ENCODE peak calls at places on chromosomes 13 and 19, in four cellular contexts. U is mesendoderm, Q is lower leg skin, W is lower lobe of right lung. P is an unnamed sample.

GRCh38 chr19:4669723-4670480 is at the start of gene MYDGF:
- DNase-seq in U (peak; percentile 93), Q (peak; percentile 84), W (peak; percentile 97), P (peak; percentile 45)

GRCh38 chr19:16301999-16302694 is 22.5 kb upstream of the KLF2 start:
- DNase-seq in U (no peak), Q (no peak), W (no peak), P (no peak)

GRCh38 chr19:3057275-3057714 is 5.0 kb downstream of the TLE5 start:
- DNase-seq in U (peak; percentile 51), Q (peak; percentile 68), W (peak; percentile 85), P (peak; percentile 73)

GRCh38 chr13:47962237-47962636 is 38.8 kb downstream of the SUCLA2 start:
- DNase-seq in U (no peak), Q (no peak), W (no peak), P (no peak)

GRCh38 chr13:77422724-77423123 is 95.8 kb upstream of the MYCBP2 start:
- DNase-seq in U (no peak), Q (no peak), W (no peak), P (no peak)

GRCh38 chr13:107960301-107960700 is 255.0 kb downstream of the LIG4 start:
- DNase-seq in U (peak; percentile 51), Q (no peak), W (no peak), P (no peak)

GRCh38 chr19:6267552-6268381 is 12.0 kb downstream of the MLLT1 start:
- DNase-seq in U (no peak), Q (no peak), W (no peak), P (no peak)

GRCh38 chr13:25335856-25336255 is 34.4 kb downstream of the NUP58 start:
- DNase-seq in U (no peak), Q (no peak), W (no peak), P (no peak)

GRCh38 chr13:101875717-101876393 is 423.4 kb downstream of the ITGBL1 start:
- DNase-seq in U (peak; percentile 36), Q (no peak), W (no peak), P (no peak)

GRCh38 chr13:39297664-39298171 is 259.5 kb downstream of the NHLRC3 start:
- DNase-seq in U (no peak), Q (no peak), W (no peak), P (no peak)

GRCh38 chr13:69856331-69856730 is 251.3 kb upstream of the ATXN8OS start:
- DNase-seq in U (peak; percentile 86), Q (no peak), W (no peak), P (no peak)

GRCh38 chr19:13884726-13885591 is 8.0 kb downstream of the NANOS3 start:
- DNase-seq in U (no peak), Q (no peak), W (no peak), P (no peak)

GRCh38 chr19:34480971-34481821 is at the start of gene WTIP:
- DNase-seq in U (peak; percentile 95), Q (no peak), W (peak; percentile 78), P (no peak)

GRCh38 chr13:40564342-40564997 is 102.0 kb downstream of the FOXO1 start:
- DNase-seq in U (no peak), Q (no peak), W (no peak), P (no peak)

GRCh38 chr13:84686973-84687372 is 804.7 kb upstream of the SLITRK1 start:
- DNase-seq in U (no peak), Q (no peak), W (no peak), P (no peak)

GRCh38 chr19:29873801-29874575 is 62.2 kb downstream of the CCNE1 start:
- DNase-seq in U (no peak), Q (no peak), W (no peak), P (no peak)

DNA sequence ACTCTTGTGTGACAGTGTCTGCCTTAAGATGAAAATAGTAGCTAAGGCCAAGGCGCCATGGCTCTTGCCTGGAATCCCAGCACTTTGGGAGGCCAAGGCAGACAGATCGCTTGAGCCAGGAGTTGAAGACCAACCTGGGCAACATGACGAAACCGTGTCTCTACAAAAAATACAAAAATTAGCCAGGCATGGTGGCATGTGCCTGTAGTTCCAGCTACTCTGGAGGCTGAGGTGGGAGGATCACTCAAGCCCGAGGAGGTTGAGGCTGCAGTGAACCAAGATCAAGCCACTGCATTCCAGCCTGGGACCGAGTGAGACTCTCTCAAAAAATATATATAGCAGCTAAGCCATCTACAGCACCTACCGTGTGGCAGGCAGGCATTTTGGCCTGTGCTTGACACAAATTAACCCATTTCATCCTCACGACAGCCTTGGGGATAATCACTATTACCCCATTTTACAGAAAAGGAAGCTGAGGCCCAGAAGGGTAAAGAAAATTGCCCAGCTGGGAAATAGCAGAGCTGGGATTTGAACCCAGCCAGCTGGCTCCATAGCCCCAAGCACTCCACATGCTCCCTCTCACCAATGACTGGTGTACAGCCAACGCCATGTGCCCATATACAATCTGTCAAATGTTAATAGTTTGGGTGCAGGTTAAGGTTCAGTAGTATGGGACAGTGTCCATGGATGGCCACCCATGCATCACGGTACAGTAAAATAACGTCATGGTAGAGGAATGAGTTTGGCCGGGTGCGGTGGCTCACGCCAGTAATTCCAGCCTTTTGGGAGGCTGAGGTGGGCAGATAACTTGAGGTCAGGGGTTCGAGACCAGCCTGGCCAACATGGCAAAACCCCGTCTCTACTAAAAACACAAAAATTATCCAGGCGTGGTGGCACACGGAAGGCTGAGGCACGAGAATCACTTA is 3.1 kb downstream of the SLC1A5 start:
- DNase-seq in U (no peak), Q (no peak), W (no peak), P (no peak)
- H3K4me3 ChIP-seq in U (no peak overlapping the region), Q (peak overlapping the region; percentile 93), W (peak overlapping the region; percentile 86), P (peak overlapping the region; percentile 73)

GRCh38 chr13:20231839-20232555 is at the start of gene GJB6:
- DNase-seq in U (peak; percentile 32), Q (no peak), W (no peak), P (no peak)

GRCh38 chr13:20230913-20231838 is 943 bp downstream of the GJB6 start:
- DNase-seq in U (peak; percentile 17), Q (no peak), W (no peak), P (no peak)

GRCh38 chr13:20227288-20227687 is 4.8 kb downstream of the GJB6 start:
- DNase-seq in U (no peak), Q (no peak), W (no peak), P (no peak)

GRCh38 chr13:20227730-20228129 is 4.4 kb downstream of the GJB6 start:
- DNase-seq in U (no peak), Q (no peak), W (no peak), P (no peak)

DNA sequence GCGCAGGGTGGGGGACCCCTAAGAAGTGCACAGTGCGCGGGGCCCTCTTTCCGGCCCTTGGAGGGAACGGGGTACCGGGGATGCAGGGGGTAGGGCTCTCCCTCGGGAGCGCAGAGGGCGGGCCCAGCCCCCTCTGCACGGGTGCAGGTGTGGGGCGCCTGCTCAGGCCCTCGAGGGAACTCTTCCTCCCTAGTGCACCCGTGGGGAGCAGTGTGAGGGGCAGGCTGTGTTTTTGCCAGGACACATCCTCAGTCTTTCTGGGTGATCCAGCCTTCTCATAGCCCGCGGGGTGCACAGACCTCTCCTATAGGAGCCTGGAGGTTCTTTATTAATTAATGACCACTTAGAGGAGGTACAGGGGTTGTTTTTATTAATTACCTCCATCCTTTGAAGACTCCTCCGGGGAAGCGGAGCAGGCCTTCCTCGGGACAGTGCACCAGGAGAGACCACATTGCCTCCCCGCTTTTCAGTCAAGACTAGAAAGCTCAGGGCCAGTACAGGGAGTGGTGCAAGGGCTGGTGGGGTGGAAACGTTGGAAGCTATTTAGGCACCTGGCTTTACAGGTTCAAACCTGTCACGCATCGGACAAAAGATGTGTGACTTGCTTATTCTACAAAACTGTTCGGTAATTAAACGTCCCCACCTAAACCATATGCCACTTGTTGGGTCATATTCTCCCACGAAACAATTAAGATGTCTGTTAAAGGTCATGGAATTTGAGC is 598 bp upstream of the GJB6 start:
- DNase-seq in U (no peak), Q (no peak), W (no peak), P (no peak)
- H3K4me3 ChIP-seq in U (no peak overlapping the region), Q (no peak overlapping the region), W (peak overlapping the region; percentile 43), P (no peak overlapping the region)

GRCh38 chr19:10433131-10433536 is 12.8 kb downstream of the PDE4A start:
- DNase-seq in U (no peak), Q (no peak), W (no peak), P (no peak)

GRCh38 chr19:10431943-10432735 is 11.8 kb downstream of the PDE4A start:
- DNase-seq in U (peak; percentile 25), Q (no peak), W (peak; percentile 84), P (no peak)

GRCh38 chr19:10430505-10431253 is 10.3 kb downstream of the PDE4A start:
- DNase-seq in U (no peak), Q (no peak), W (peak; percentile 83), P (no peak)

GRCh38 chr19:10431254-10431942 is 11.1 kb downstream of the PDE4A start:
- DNase-seq in U (peak; percentile 41), Q (no peak), W (peak; percentile 76), P (no peak)

DNA sequence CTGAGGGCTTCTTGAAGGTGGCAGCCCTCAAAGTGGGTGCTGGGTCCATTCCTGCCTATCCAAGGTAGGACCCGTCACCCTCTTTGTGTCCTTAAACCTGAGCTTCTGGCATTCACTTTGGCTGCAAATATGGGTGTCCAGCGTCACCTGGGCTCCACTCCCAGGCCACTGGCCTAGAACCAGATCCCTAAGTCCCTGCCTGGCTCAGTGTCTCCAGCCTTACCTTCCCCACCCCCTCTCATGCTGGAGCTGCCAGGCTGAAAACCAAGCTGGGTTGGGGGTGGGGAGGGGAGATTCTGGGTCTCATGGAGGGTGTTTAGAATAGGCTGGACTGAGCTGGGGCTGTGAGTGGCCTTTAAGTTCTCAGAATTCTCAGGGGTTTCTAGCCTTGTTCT is 12.4 kb downstream of the PDE4A start:
- DNase-seq in U (no peak), Q (no peak), W (no peak), P (no peak)
- H3K4me3 ChIP-seq in U (no peak overlapping the region), Q (no peak overlapping the region), W (peak overlapping the region; percentile 83), P (no peak overlapping the region)

DNA sequence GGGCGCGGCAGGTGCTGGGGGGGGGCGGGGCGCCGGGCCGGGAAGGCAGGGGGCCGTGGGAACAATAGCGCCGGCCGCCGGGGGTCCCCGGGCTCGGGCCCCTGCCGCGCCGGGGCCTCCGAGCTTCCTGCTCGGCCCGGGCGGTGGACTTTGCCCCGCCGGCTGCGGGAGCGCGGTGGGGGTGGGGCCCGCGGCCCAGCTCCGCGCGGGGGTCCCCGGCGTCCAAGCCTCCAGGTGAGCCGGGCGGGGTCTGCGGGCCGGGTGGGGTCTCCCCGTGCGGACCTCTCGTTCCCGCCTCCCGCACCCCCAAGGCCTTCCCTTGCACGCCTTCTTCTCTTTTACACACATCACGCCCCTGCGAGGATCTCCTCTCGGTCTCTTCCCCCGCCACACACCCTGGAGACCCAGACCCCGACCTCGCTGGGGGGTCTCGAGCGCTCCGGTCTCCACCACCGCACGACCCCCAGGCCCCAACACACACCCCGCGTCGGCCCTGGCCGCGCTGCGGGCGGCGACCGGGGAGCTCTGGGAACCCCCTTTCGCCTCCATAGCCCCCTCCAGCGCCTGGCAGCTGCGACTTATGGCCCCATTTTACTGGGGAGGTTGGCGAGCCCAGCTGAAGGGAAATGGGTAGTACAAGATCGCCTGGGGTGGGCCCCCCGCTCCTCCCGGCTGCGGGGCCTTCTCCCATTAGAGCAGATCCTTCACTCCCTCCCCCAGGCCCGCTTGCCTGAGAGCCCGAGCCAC is 701 bp downstream of the CAMSAP3 start:
- DNase-seq in U (no peak), Q (no peak), W (no peak), P (no peak)
- H3K4me3 ChIP-seq in U (peak overlapping the region; percentile 39), Q (peak overlapping the region; percentile 20), W (peak overlapping the region; percentile 57), P (peak overlapping the region; percentile 81)

GRCh38 chr19:17641846-17642245 is 46.3 kb downstream of the UNC13A start:
- DNase-seq in U (no peak), Q (no peak), W (no peak), P (no peak)
- H3K4me3 ChIP-seq in U (no peak overlapping the region), Q (no peak overlapping the region), W (no peak overlapping the region), P (no peak overlapping the region)